ENCODE peak calls at places on chromosomes 13 and 19, in four cellular contexts. U is CD8-positive, alpha-beta memory T cell; M is Peyer's patch; E is endodermal cell. Y is an unnamed sample. For H3K27me3 and H3K4me1, the result is how much of the 10 kb centered on the place peaks cover.

GRCh38 chr13:60109285-60109684 is 54.4 kb downstream of the DIAPH3 start:
- DNase-seq in U (no peak), M (no peak), E (no peak), Y (no peak)

GRCh38 chr13:24692541-24692940 is 12.3 kb downstream of the ATP12A start:
- DNase-seq in U (no peak), M (no peak), E (no peak), Y (peak)

GRCh38 chr13:23323946-23324709 is 109.4 kb downstream of the SACS start:
- DNase-seq in U (no peak), M (no peak), E (peak), Y (no peak)

GRCh38 chr19:45376045-45376724 is 5.8 kb upstream of the ERCC2 start:
- DNase-seq in U (no peak), M (no peak), E (peak), Y (no peak)

GRCh38 chr19:6963937-6964336 is 57.3 kb downstream of the MBD3L2B start:
- DNase-seq in U (peak), M (peak), E (peak), Y (no peak)

GRCh38 chr19:29211562-29212416 is 1.2 kb downstream of the UQCRFS1 start:
- DNase-seq in U (no peak), M (no peak), E (no peak), Y (no peak)

GRCh38 chr19:4288091-4288777 is 9.2 kb downstream of the SHD start:
- DNase-seq in U (no peak), M (no peak), E (peak), Y (no peak)

GRCh38 chr19:11560404-11560988 is 1.5 kb upstream of the ELOF1 start:
- DNase-seq in U (no peak), M (peak), E (peak), Y (no peak)

GRCh38 chr19:46607441-46607841 is 6.3 kb downstream of the CALM3 start:
- DNase-seq in U (no peak), M (no peak), E (peak), Y (peak)

GRCh38 chr13:43303040-43303729 is 279.8 kb downstream of the DNAJC15 start:
- DNase-seq in U (no peak), M (no peak), E (peak), Y (no peak)

DNA sequence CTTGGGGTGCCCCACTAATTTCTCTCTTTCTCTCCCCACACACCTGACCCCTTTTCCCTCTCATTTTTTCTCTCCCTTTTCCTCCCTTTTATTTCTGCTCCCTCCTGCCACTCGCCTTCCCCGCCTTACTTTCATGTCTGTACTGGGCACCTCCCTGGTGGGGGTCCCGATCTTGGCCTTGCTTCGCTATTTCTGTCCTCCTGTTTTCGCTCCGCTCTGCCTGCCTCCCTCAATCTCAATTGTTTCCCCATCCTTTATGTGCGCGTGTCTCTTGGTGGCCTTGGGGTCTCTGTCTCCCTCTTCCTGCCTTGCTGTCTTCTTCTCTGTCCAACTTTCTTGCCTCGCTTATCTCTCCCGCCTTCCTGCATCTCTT is 3.8 kb downstream of the GRIN2D start:
- DNase-seq in U (no peak), M (no peak), E (no peak), Y (no peak)
- H3K27me3 ChIP-seq in U (under half), M (under half), E (under half), Y (half or more)

GRCh38 chr19:35457173-35457572 is 9.1 kb downstream of the FFAR2 start:
- DNase-seq in U (no peak), M (no peak), E (no peak), Y (no peak)
- H3K4me1 ChIP-seq in U (under half), M (under half), E (under half), Y (under half)

GRCh38 chr19:1748115-1748702 is 5.1 kb upstream of the ONECUT3 start:
- DNase-seq in U (no peak), M (peak), E (no peak), Y (no peak)
- H3K4me3 ChIP-seq in U (no peak), M (peak), E (no peak), Y (no peak)

GRCh38 chr19:51060336-51060735 is 4.6 kb downstream of the KLK13 start:
- DNase-seq in U (no peak), M (no peak), E (no peak), Y (no peak)

GRCh38 chr19:51064534-51065220 is at the start of gene KLK13:
- DNase-seq in U (no peak), M (no peak), E (peak), Y (peak)

GRCh38 chr19:51063664-51064063 is 1.2 kb downstream of the KLK13 start:
- DNase-seq in U (no peak), M (no peak), E (no peak), Y (no peak)

GRCh38 chr19:51059715-51060114 is 5.2 kb downstream of the KLK13 start:
- DNase-seq in U (no peak), M (no peak), E (no peak), Y (no peak)

GRCh38 chr19:51060973-51061372 is 3.9 kb downstream of the KLK13 start:
- DNase-seq in U (no peak), M (no peak), E (no peak), Y (no peak)
- H3K27me3 ChIP-seq in U (under half), M (under half), E (under half), Y (under half)

DNA sequence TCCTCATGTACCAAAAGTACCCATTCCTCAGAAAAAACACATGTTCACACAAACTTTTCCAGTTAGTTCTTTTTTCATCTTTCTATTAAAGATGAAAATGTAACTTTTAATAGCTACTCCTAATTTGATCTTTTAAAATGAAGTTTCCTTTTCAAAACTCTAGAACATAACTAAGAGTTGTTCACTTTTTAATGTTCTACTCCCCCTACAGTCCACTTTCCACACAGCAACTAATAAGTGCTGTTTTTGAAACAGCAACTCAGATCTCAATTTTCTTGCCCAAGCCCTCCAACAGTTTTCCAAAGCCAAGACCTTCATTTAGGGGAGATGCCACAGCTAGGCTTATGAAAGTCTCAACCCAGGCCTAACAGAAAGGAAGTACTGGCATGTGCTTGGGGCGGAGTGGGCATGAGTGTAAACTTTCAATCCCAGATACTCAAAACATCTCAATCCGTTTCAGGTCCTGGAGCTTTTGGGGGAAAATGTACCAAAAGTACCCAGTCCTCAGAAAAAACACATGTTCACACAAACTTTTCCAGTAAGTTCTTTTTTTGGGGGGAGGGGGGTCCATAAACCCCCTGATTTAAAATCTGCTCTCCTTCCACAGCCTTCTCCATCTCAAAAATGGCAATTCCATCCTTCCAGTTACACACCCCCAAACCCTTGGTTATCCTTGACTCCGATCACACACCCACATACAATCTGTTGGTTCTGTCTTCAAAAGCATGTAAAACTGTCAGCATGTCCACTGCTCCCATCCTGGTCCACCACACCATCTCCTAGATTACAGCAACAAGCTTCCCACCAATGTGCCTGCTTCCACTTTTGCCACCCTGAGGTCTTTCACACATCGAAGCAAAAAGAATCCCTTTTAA is 2.0 kb downstream of the FBL start:
- DNase-seq in U (no peak), M (no peak), E (no peak), Y (no peak)
- H3K4me1 ChIP-seq in U (under half), M (under half), E (under half), Y (under half)